ENCODE peak calls at places on chromosomes 16 and 17, in five cellular contexts. H, S, P, I and K are unnamed samples.

GRCh38 chr17:28242791-28243190 is 76.2 kb upstream of the TMEM97 start:
- DNase-seq in H (no peak), S (no peak), P (no peak), I (no peak), K (no peak)

GRCh38 chr17:2076461-2076984 is 21.6 kb downstream of the HIC1 start:
- DNase-seq in H (no peak), S (no peak), P (no peak), I (no peak), K (no peak)

GRCh38 chr16:20359997-20360396 is 7.5 kb upstream of the UMOD start:
- DNase-seq in H (no peak), S (no peak), P (no peak), I (no peak), K (no peak)

GRCh38 chr16:56102159-56102798 is 89.0 kb upstream of the GNAO1 start:
- DNase-seq in H (no peak), S (no peak), P (no peak), I (peak), K (peak)

GRCh38 chr16:12323007-12323699 is 346.6 kb downstream of the SNX29 start:
- DNase-seq in H (no peak), S (peak), P (no peak), I (peak), K (no peak)

GRCh38 chr17:64377769-64378282 is 12.8 kb downstream of the PECAM1 start:
- DNase-seq in H (no peak), S (no peak), P (peak), I (no peak), K (no peak)

GRCh38 chr16:79601092-79601977 is 798 bp upstream of the MAF start:
- DNase-seq in H (peak), S (no peak), P (peak), I (peak), K (peak)

GRCh38 chr16:86508947-86509758 is 1.2 kb upstream of the FOXF1 start:
- DNase-seq in H (no peak), S (no peak), P (peak), I (peak), K (no peak)

GRCh38 chr16:47028767-47029377 is 55.4 kb upstream of the DNAJA2 start:
- DNase-seq in H (no peak), S (no peak), P (no peak), I (no peak), K (no peak)

GRCh38 chr17:47288531-47289116 is 35.0 kb downstream of the ITGB3 start:
- DNase-seq in H (no peak), S (no peak), P (peak), I (peak), K (no peak)

GRCh38 chr16:11138026-11138768 is 117.8 kb downstream of the SOCS1 start:
- DNase-seq in H (no peak), S (no peak), P (no peak), I (no peak), K (no peak)

GRCh38 chr17:28865946-28866752 is 11.3 kb downstream of the ERAL1 start:
- DNase-seq in H (no peak), S (no peak), P (no peak), I (peak), K (no peak)

GRCh38 chr16:80433617-80434016 is 107.2 kb upstream of the DYNLRB2 start:
- DNase-seq in H (no peak), S (no peak), P (peak), I (peak), K (no peak)

GRCh38 chr17:79022507-79022991 is 1.4 kb upstream of the C1QTNF1 start:
- DNase-seq in H (no peak), S (no peak), P (no peak), I (no peak), K (peak)

GRCh38 chr17:6512552-6512951 is 43.8 kb downstream of the PITPNM3 start:
- DNase-seq in H (no peak), S (no peak), P (no peak), I (no peak), K (no peak)

GRCh38 chr16:85173981-85174751 is 61.9 kb upstream of the CIBAR2 start:
- DNase-seq in H (no peak), S (no peak), P (peak), I (peak), K (no peak)

GRCh38 chr17:35612924-35613521 is 25.9 kb downstream of the AP2B1 start:
- DNase-seq in H (peak), S (no peak), P (peak), I (peak), K (no peak)

GRCh38 chr17:19703776-19704371 is 12.5 kb downstream of the SLC47A2 start:
- DNase-seq in H (no peak), S (no peak), P (no peak), I (no peak), K (peak)

GRCh38 chr16:30866031-30866430 is 27.8 kb downstream of the BCL7C start:
- DNase-seq in H (no peak), S (no peak), P (no peak), I (no peak), K (no peak)
- H3K4me3 ChIP-seq in H (no peak), S (no peak), P (no peak), I (no peak), K (no peak)

GRCh38 chr17:48445248-48445620 is 15.2 kb upstream of the SKAP1 start:
- DNase-seq in H (no peak), S (no peak), P (no peak), I (no peak), K (no peak)
- H3K27ac ChIP-seq in H (no peak), S (no peak), P (no peak), I (no peak), K (no peak)

GRCh38 chr17:75318211-75318610 is 29.0 kb upstream of the SLC25A19 start:
- DNase-seq in H (no peak), S (no peak), P (no peak), I (no peak), K (no peak)

GRCh38 chr17:75313941-75314550 is 24.8 kb upstream of the SLC25A19 start:
- DNase-seq in H (no peak), S (no peak), P (no peak), I (peak), K (no peak)

GRCh38 chr17:75315541-75316243 is 26.5 kb upstream of the SLC25A19 start:
- DNase-seq in H (no peak), S (no peak), P (peak), I (peak), K (no peak)

GRCh38 chr17:75317671-75318070 is 28.4 kb upstream of the SLC25A19 start:
- DNase-seq in H (no peak), S (no peak), P (no peak), I (no peak), K (no peak)

GRCh38 chr17:75316253-75316652 is 27.0 kb upstream of the SLC25A19 start:
- DNase-seq in H (no peak), S (no peak), P (no peak), I (no peak), K (no peak)
- H3K4me3 ChIP-seq in H (no peak), S (no peak), P (no peak), I (no peak), K (no peak)

DNA sequence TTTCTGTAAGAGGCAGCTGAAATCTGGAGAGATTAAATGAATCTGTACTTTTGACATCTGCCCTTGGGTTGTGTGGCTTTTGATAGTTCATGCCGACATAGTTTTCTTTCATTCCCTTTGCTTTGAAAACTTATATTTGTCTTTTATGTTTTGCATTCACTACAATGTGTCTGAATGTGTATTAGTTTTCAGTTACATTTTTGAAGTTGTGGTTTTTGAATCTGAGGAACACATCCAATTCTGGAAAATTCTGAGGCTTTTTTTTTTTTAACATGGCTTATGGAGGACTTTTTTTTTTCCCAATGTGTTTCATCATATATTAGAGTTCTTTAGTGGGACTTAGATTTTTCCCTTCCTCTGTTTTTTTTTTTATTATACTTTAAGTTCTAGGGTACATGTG is 683.6 kb upstream of the SOX9 start:
- DNase-seq in H (no peak), S (no peak), P (peak), I (no peak), K (no peak)
- H3K27ac ChIP-seq in H (no peak), S (no peak), P (no peak), I (no peak), K (no peak)

GRCh38 chr17:74385201-74385600 is 17.9 kb downstream of the GPR142 start:
- DNase-seq in H (no peak), S (no peak), P (no peak), I (no peak), K (no peak)
- H3K4me3 ChIP-seq in H (no peak), S (no peak), P (no peak), I (no peak), K (no peak)

DNA sequence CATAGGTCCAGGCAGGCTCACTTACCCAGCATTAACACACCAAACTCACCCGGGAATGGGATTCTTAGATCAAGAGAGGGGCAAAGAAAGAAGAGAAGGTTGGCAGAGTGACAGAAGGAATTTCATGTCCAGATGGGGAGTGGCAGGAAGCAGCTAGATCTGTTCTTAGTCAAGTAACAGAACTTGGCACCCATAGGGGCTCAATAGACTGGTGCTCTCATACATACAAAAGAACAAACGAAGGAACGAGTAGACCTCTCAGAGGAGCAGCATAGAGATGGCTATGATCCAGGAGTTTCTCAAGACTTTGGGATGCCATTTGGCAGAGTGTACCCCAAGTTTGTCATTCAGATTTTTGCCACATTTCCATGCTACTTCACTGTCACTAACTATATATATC is 47.8 kb downstream of the GINS3 start:
- DNase-seq in H (no peak), S (no peak), P (no peak), I (no peak), K (no peak)
- H3K27ac ChIP-seq in H (no peak), S (no peak), P (no peak), I (no peak), K (no peak)

GRCh38 chr16:3098459-3099394 is at the start of gene ZSCAN10:
- DNase-seq in H (no peak), S (no peak), P (no peak), I (no peak), K (no peak)

GRCh38 chr16:3096362-3096761 is 2.7 kb downstream of the ZSCAN10 start:
- DNase-seq in H (no peak), S (no peak), P (no peak), I (no peak), K (no peak)

GRCh38 chr16:3097266-3097665 is 1.8 kb downstream of the ZSCAN10 start:
- DNase-seq in H (no peak), S (no peak), P (no peak), I (no peak), K (no peak)

GRCh38 chr16:3094289-3095027 is 4.6 kb downstream of the ZSCAN10 start:
- DNase-seq in H (no peak), S (peak), P (no peak), I (peak), K (no peak)

GRCh38 chr16:3095869-3096268 is 3.2 kb downstream of the ZSCAN10 start:
- DNase-seq in H (no peak), S (peak), P (no peak), I (peak), K (no peak)
- H3K4me3 ChIP-seq in H (no peak), S (no peak), P (no peak), I (no peak), K (no peak)